ENCODE peak calls at places on chromosomes 16 and 17, in four cellular contexts. D, H, Q and U are unnamed samples.
A peak's percentile ranks its signal among the peaks of the same experiment; 100 is the strongest.

GRCh38 chr17:45715787-45716186 is 68.3 kb upstream of the CRHR1 start:
- DNase-seq in H (no peak), D (no peak), Q (no peak), U (no peak)

GRCh38 chr17:82598256-82599011 is 49.8 kb downstream of the WDR45B start:
- DNase-seq in D (no peak), Q (no peak), H (no peak), U (no peak)

GRCh38 chr17:3447625-3448024 is 14.0 kb upstream of the OR1E2 start:
- DNase-seq in Q (peak; percentile 5), H (peak; percentile 80), D (peak; percentile 25), U (no peak)

GRCh38 chr17:56795510-56795909 is 38.2 kb downstream of the C17orf67 start:
- DNase-seq in Q (no peak), H (no peak), D (no peak), U (no peak)

GRCh38 chr16:66874079-66874775 is 6.1 kb upstream of the PDP2 start:
- DNase-seq in D (peak; percentile 15), H (peak; percentile 16), Q (no peak), U (no peak)

GRCh38 chr17:40801157-40801556 is 1.4 kb upstream of the KRT28 start:
- DNase-seq in D (no peak), H (no peak), Q (no peak), U (no peak)

GRCh38 chr17:81533713-81534141 is 5.5 kb downstream of the FSCN2 start:
- DNase-seq in H (no peak), Q (no peak), D (peak; percentile 49), U (no peak)

GRCh38 chr17:29379084-29379811 is 10.9 kb upstream of the TAOK1 start:
- DNase-seq in Q (no peak), H (no peak), D (no peak), U (no peak)

GRCh38 chr17:78284146-78284545 is 52.7 kb downstream of the TMEM235 start:
- DNase-seq in Q (no peak), H (no peak), D (no peak), U (no peak)

GRCh38 chr17:76866203-76866602 is 2.0 kb upstream of the MGAT5B start:
- DNase-seq in Q (no peak), D (no peak), H (no peak), U (no peak)

GRCh38 chr17:45974916-45975630 is 24.0 kb upstream of the STH start:
- DNase-seq in Q (no peak), H (no peak), D (no peak), U (no peak)

GRCh38 chr17:82866521-82867214 is 26.8 kb upstream of the ZNF750 start:
- DNase-seq in D (no peak), Q (no peak), H (no peak), U (no peak)

GRCh38 chr17:32445075-32445427 is 741 bp downstream of the PSMD11 start:
- DNase-seq in Q (no peak), D (no peak), H (peak; percentile 55), U (peak; percentile 36)

GRCh38 chr16:30615358-30616076 is 5.3 kb upstream of the ZNF689 start:
- DNase-seq in D (peak; percentile 77), H (peak; percentile 95), Q (peak; percentile 45), U (peak; percentile 72)

GRCh38 chr16:79042886-79043285 is 557.7 kb downstream of the MAF start:
- DNase-seq in D (no peak), H (no peak), Q (no peak), U (no peak)

GRCh38 chr17:33575046-33575445 is 282.0 kb upstream of the ASIC2 start:
- DNase-seq in Q (no peak), D (no peak), H (no peak), U (no peak)

GRCh38 chr17:3656755-3657587 is 11.4 kb downstream of the TAX1BP3 start:
- DNase-seq in H (no peak), Q (no peak), D (no peak), U (no peak)

GRCh38 chr17:7021993-7022778 is 664 bp upstream of the BCL6B start:
- DNase-seq in H (peak; percentile 90), Q (no peak), D (peak; percentile 77), U (peak; percentile 76)

GRCh38 chr17:51585514-51586104 is 325.3 kb downstream of the UTP18 start:
- DNase-seq in D (no peak), H (peak; percentile 76), Q (peak; percentile 18), U (no peak)

GRCh38 chr17:27895110-27895895 is 2.1 kb upstream of the LYRM9 start:
- DNase-seq in H (peak; percentile 18), D (no peak), Q (no peak), U (no peak)

GRCh38 chr16:54432481-54433229 is 146.1 kb upstream of the IRX3 start:
- DNase-seq in Q (peak; percentile 48), H (peak; percentile 28), D (no peak), U (no peak)

GRCh38 chr17:63823659-63824331 is 3.4 kb upstream of the PSMC5 start:
- DNase-seq in D (no peak), Q (no peak), H (no peak), U (no peak)

GRCh38 chr16:3095869-3096268 is 3.2 kb downstream of the ZSCAN10 start:
- DNase-seq in Q (no peak), H (peak; percentile 63), D (peak; percentile 77), U (peak; percentile 35)

GRCh38 chr17:67566656-67567055 is 151.1 kb upstream of the NOL11 start:
- DNase-seq in Q (no peak), D (no peak), H (no peak), U (no peak)

GRCh38 chr17:4331614-4332013 is 34.9 kb downstream of the UBE2G1 start:
- DNase-seq in Q (no peak), H (no peak), D (no peak), U (no peak)

GRCh38 chr16:23510154-23510914 is at the start of gene GGA2:
- DNase-seq in H (peak; percentile 77), Q (peak; percentile 72), D (peak; percentile 91), U (no peak)

GRCh38 chr17:44398692-44399691 is 9.5 kb upstream of the ITGA2B start:
- DNase-seq in H (no peak), D (no peak), Q (no peak), U (no peak)

GRCh38 chr16:56872863-56873391 is 7.9 kb downstream of the SLC12A3 start:
- DNase-seq in Q (no peak), H (no peak), D (no peak), U (no peak)

GRCh38 chr17:18166894-18167293 is 16.7 kb upstream of the ALKBH5 start:
- DNase-seq in Q (no peak), H (no peak), D (peak; percentile 41), U (no peak)

GRCh38 chr16:14496786-14497185 is 133.3 kb downstream of the PARN start:
- DNase-seq in D (no peak), H (no peak), Q (no peak), U (no peak)

GRCh38 chr17:72494576-72494975 is 373.8 kb downstream of the SOX9 start:
- DNase-seq in H (no peak), D (no peak), Q (no peak), U (no peak)

GRCh38 chr17:59366040-59366757 is 34.7 kb downstream of the YPEL2 start:
- DNase-seq in D (no peak), Q (peak; percentile 69), H (peak; percentile 93), U (no peak)

GRCh38 chr17:67258836-67259468 is 14.0 kb upstream of the HELZ start:
- DNase-seq in H (no peak), D (no peak), Q (no peak), U (peak; percentile 30)

GRCh38 chr16:84088695-84089395 is 27.9 kb downstream of the MBTPS1 start:
- DNase-seq in Q (no peak), H (no peak), D (peak; percentile 76), U (peak; percentile 86)

DNA sequence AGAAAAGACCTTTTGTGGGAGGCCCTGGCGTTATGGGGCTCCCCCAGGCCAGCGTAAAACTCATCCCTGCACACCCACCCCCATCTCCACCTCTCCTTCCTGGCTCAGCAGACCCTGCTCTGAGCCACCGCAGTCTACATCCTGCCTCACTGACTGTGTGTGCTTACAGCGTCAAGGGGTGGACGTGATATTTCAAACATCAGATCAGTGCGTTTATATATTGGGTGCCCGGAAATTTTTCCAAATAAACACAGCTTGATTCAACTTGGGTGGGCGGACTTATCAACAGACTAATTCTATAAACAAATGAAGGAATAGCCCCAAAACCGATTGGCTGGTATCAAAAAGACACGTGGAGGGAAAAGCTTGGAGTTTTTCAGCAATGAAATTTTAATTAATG is 293 bp upstream of the FOXL1 start:
- DNase-seq in D (no peak), H (no peak), Q (no peak), U (no peak)
- H2AFZ ChIP-seq in D (no peak overlapping the region), H (no peak overlapping the region), Q (no peak overlapping the region), U (no peak overlapping the region)

GRCh38 chr17:42424991-42425610 is 2.0 kb upstream of the CAVIN1 start:
- DNase-seq in Q (no peak), H (no peak), D (no peak), U (no peak)

GRCh38 chr17:42421479-42422332 is 1.4 kb downstream of the CAVIN1 start:
- DNase-seq in Q (no peak), H (peak; percentile 55), D (no peak), U (no peak)

GRCh38 chr17:42422958-42423712 is at the start of gene CAVIN1:
- DNase-seq in D (no peak), Q (peak; percentile 93), H (peak; percentile 99), U (no peak)

GRCh38 chr17:42422412-42422957 is 571 bp downstream of the CAVIN1 start:
- DNase-seq in D (no peak), H (peak; percentile 70), Q (no peak), U (no peak)

GRCh38 chr17:42423766-42424165 is 710 bp upstream of the CAVIN1 start:
- DNase-seq in H (no peak), Q (no peak), D (no peak), U (no peak)
- H2AFZ ChIP-seq in H (peak overlapping the region; percentile 79), Q (peak overlapping the region; percentile 96), D (no peak overlapping the region), U (no peak overlapping the region)

DNA sequence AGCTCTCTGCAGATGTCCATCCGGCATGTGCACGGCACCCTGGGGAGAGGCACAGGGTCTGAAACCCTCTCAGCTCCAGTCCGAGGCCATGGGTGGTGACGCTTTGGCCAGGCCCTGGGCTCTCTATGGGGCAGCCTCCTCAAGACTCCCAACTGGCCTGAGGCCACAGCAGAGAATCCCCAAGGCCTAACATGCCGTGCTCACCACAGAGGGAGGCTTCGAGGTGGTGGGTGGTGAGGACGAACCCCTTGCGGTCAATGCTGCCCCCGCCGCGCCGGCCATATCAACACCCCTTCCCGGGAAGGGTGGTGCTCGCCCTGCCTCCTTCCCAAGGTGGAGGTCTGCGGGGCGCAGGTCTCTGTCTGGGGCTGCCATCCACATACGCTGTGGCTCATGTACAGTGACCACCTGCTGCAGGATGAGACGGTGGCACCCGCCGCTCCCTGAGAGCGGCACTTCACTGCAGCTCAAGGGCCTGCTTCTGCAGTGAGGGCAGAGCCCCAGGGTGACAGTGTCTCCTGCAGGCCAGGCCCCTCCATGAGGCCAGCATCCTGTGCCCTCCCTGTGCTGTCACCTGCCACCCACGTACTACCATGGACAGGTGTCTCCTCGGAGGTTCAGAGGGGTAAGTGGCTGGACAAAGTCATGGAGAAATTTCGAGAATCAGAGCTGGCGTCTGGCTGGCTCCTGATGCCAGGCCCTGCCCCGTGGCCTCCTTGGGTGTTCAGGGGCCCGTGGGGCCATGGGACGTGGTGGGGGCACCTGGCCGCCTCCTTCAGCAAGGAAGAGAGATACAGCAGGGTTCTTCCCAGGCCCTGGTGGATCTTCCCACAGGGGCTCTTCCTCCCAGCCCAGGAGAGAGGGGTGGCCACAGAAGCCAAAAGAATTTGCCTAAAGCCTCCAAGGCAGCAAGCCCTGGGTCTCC is 54.6 kb upstream of the ACSF3 start:
- DNase-seq in Q (no peak), H (no peak), D (no peak), U (no peak)
- H2AFZ ChIP-seq in Q (no peak overlapping the region), H (no peak overlapping the region), D (no peak overlapping the region), U (no peak overlapping the region)

DNA sequence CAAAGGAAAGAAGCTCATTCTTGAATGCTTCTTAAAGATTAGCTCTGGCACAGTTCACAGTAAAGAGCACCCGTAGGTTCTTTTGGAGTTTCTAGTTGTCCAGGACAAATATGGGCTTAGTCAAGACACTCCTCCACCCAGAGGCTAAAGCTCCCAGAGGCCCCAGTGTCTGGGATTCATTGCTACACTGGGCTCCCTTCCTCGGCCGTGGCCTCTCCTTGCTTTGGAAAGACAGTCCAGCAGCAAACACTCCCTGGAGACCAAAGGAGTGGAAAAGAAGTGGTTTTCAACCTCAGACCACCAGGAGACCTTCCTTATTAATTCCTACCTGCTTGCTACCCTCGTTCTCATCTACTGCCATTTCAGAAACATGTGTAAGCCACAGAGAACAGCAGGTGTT is 17.1 kb downstream of the PHB1 start:
- DNase-seq in D (no peak), Q (no peak), H (no peak), U (no peak)
- H2AFZ ChIP-seq in D (no peak overlapping the region), Q (no peak overlapping the region), H (no peak overlapping the region), U (peak overlapping the region; percentile 9)